ENCODE peak calls at places on chromosome 10, in five cellular contexts. Z, K, G, E and R are unnamed samples.

GRCh38 chr10:62939698-62940097 is 123.5 kb upstream of the EGR2 start:
- DNase-seq in E (no peak), K (no peak), Z (no peak), G (no peak), R (no peak)

GRCh38 chr10:99456207-99456606 is 25.8 kb upstream of the GOT1 start:
- DNase-seq in G (no peak), Z (no peak), K (no peak), E (no peak), R (no peak)

GRCh38 chr10:119253433-119254174 is 46.2 kb downstream of the GRK5 start:
- DNase-seq in K (peak), G (no peak), Z (peak), E (no peak), R (peak)

GRCh38 chr10:52874541-52874940 is 102.0 kb upstream of the MBL2 start:
- DNase-seq in E (no peak), G (no peak), Z (no peak), K (no peak), R (no peak)

GRCh38 chr10:73044378-73045285 is 52.0 kb downstream of the P4HA1 start:
- DNase-seq in K (peak), Z (no peak), G (no peak), E (no peak), R (peak)

GRCh38 chr10:132685121-132685891 is 100.6 kb downstream of the NKX6-2 start:
- DNase-seq in Z (peak), K (no peak), G (peak), E (peak), R (peak)

GRCh38 chr10:14160299-14160698 is 170.4 kb downstream of the FRMD4A start:
- DNase-seq in Z (no peak), G (no peak), K (no peak), E (no peak), R (no peak)

GRCh38 chr10:20181408-20181807 is 365.2 kb downstream of the PLXDC2 start:
- DNase-seq in K (no peak), Z (no peak), G (no peak), E (no peak), R (no peak)

GRCh38 chr10:86364551-86365345 is 1.8 kb downstream of the GRID1 start:
- DNase-seq in G (peak), K (no peak), E (no peak), Z (peak), R (no peak)

GRCh38 chr10:8800426-8800825 is 745.9 kb downstream of the GATA3 start:
- DNase-seq in Z (no peak), E (no peak), K (no peak), G (no peak), R (no peak)

GRCh38 chr10:35387768-35388167 is 51.5 kb downstream of the CCNY start:
- DNase-seq in E (peak), K (peak), Z (no peak), G (no peak), R (no peak)

GRCh38 chr10:75079436-75080083 is 31.9 kb upstream of the SAMD8 start:
- DNase-seq in E (no peak), Z (no peak), G (no peak), K (no peak), R (no peak)

GRCh38 chr10:95841711-95842498 is 65.9 kb upstream of the CC2D2B start:
- DNase-seq in Z (no peak), G (no peak), K (peak), E (peak), R (no peak)

GRCh38 chr10:15879058-15879457 is 18.8 kb upstream of the MINDY3 start:
- DNase-seq in Z (no peak), G (no peak), K (peak), E (no peak), R (no peak)

GRCh38 chr10:283916-284356 is 148.7 kb downstream of the ZMYND11 start:
- DNase-seq in Z (no peak), G (no peak), E (no peak), K (no peak), R (no peak)

GRCh38 chr10:103535595-103535994 is 42.1 kb downstream of the NEURL1 start:
- DNase-seq in E (peak), Z (peak), G (peak), K (no peak), R (no peak)

GRCh38 chr10:15097011-15097812 is at the start of gene RPP38:
- DNase-seq in E (peak), Z (peak), K (peak), G (peak), R (peak)

GRCh38 chr10:131996508-131997365 is 15.0 kb upstream of the BNIP3 start:
- DNase-seq in G (no peak), Z (no peak), E (no peak), K (no peak), R (no peak)

GRCh38 chr10:92751827-92752226 is 62.1 kb downstream of the HHEX start:
- DNase-seq in K (no peak), Z (no peak), G (no peak), E (no peak), R (no peak)

GRCh38 chr10:131846224-131847101 is 54.3 kb upstream of the PPP2R2D start:
- DNase-seq in G (peak), Z (peak), K (no peak), E (no peak), R (no peak)

GRCh38 chr10:132590752-132591121 is 53.1 kb downstream of the INPP5A start:
- DNase-seq in K (no peak), Z (no peak), G (no peak), E (no peak), R (no peak)

GRCh38 chr10:126569513-126570447 is 100.7 kb downstream of the C10orf90 start:
- DNase-seq in K (no peak), G (no peak), E (no peak), Z (no peak), R (peak)

GRCh38 chr10:101619983-101620382 is 31.9 kb downstream of the DPCD start:
- DNase-seq in Z (no peak), E (no peak), K (no peak), G (no peak), R (no peak)

GRCh38 chr10:120580651-120581259 is 123.7 kb downstream of the PLPP4 start:
- DNase-seq in Z (no peak), G (no peak), K (peak), E (no peak), R (no peak)

GRCh38 chr10:126479280-126479679 is 91.0 kb upstream of the ADAM12 start:
- DNase-seq in K (no peak), E (no peak), Z (no peak), G (no peak), R (no peak)

GRCh38 chr10:126137557-126138221 is 241.3 kb downstream of the FANK1 start:
- DNase-seq in E (no peak), G (no peak), K (no peak), Z (no peak), R (no peak)

GRCh38 chr10:38008006-38008405 is 2.5 kb upstream of the ZNF33A start:
- DNase-seq in K (no peak), E (no peak), Z (no peak), G (no peak), R (no peak)

GRCh38 chr10:113103131-113103830 is 153.2 kb downstream of the TCF7L2 start:
- DNase-seq in K (no peak), G (no peak), Z (peak), E (no peak), R (no peak)

GRCh38 chr10:91335147-91335546 is 75.0 kb upstream of the HECTD2 start:
- DNase-seq in Z (no peak), K (no peak), E (no peak), G (no peak), R (no peak)

GRCh38 chr10:119602241-119603095 is 5.7 kb upstream of the TIAL1 start:
- DNase-seq in G (no peak), Z (no peak), E (no peak), K (peak), R (no peak)

GRCh38 chr10:14648936-14649335 is 125.8 kb downstream of the FAM107B start:
- DNase-seq in Z (no peak), G (no peak), E (no peak), K (no peak), R (no peak)

GRCh38 chr10:23293145-23293724 is 51.4 kb downstream of the C10orf67 start:
- DNase-seq in G (no peak), E (no peak), K (peak), Z (no peak), R (no peak)

GRCh38 chr10:11164806-11165590 is 147.3 kb downstream of the CELF2 start:
- DNase-seq in Z (peak), G (no peak), K (peak), E (peak), R (no peak)

GRCh38 chr10:34816067-34817002 is 1.2 kb upstream of the PARD3 start:
- DNase-seq in G (no peak), K (peak), E (no peak), Z (peak), R (no peak)

DNA sequence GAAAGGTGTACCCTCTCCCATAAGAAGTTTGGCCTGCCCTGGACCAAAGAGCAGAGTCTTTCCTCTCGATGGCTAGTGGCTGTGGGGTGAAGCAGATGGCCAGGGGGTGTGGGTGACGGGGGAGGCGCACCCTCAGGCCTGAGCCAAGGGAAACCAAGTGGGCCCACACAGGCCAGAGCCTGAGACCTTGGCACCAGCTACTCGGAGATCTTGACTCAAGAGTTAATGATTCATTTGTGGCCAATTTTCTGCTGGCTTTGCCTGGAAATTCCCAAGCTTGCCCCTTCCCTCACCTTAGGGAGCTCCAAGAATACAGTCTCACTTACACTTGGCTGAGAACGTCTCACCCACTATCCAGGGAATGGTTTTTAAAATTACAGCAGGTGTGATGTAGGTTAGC is 42.7 kb downstream of the ZMIZ1 start:
- DNase-seq in G (no peak), Z (no peak), K (no peak), E (no peak), R (no peak)
- TF ChIP-seq POLR2AphosphoS5 in G (no peak), Z (no peak), K (no peak), E (peak), R (no peak)

GRCh38 chr10:115903845-115904244 is 369.2 kb downstream of the GFRA1 start:
- DNase-seq in K (no peak), Z (no peak), G (no peak), E (no peak), R (no peak)
- H3K4me3 ChIP-seq in K (no peak), Z (no peak), G (no peak), E (no peak), R (no peak)

GRCh38 chr10:44587488-44588140 is 202.7 kb upstream of the CXCL12 start:
- DNase-seq in Z (no peak), K (no peak), E (no peak), G (no peak), R (no peak)
- TF ChIP-seq POLR2AphosphoS5 in Z (no peak), K (no peak), E (no peak), G (no peak), R (no peak)

GRCh38 chr10:117539271-117539876 is 3.2 kb upstream of the EMX2 start:
- DNase-seq in K (no peak), G (no peak), E (no peak), Z (no peak), R (no peak)
- H3K4me3 ChIP-seq in K (no peak), G (no peak), E (no peak), Z (no peak), R (no peak)

GRCh38 chr10:123583639-123584418 is 82.3 kb upstream of the GPR26 start:
- DNase-seq in E (peak), Z (peak), G (peak), K (peak), R (no peak)

GRCh38 chr10:123582084-123582989 is 83.8 kb upstream of the GPR26 start:
- DNase-seq in Z (peak), K (peak), G (peak), E (peak), R (peak)

GRCh38 chr10:123585477-123586445 is 80.4 kb upstream of the GPR26 start:
- DNase-seq in K (no peak), Z (peak), G (no peak), E (no peak), R (no peak)

GRCh38 chr10:123587110-123587509 is 79.0 kb upstream of the GPR26 start:
- DNase-seq in E (no peak), Z (peak), K (no peak), G (no peak), R (no peak)

DNA sequence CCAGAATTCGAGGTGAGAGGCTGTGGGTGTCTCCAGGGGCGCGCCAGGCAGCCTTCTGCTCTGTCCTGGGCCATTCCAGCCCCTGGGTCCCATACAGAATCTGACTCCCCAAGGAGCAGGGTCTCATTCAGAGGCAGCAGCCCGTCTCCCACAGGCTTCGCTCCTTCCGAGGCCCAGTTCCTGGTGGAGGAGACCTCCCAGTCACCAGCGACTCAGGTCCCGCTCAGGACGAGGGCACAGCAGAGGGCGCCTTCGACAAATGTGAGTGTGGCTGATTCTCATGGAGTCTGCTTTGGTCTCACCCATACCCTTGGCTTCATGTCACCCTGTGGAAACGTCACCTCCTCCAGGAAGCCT is 81.8 kb upstream of the GPR26 start:
- DNase-seq in K (no peak), E (no peak), Z (peak), G (no peak), R (no peak)
- TF ChIP-seq POLR2AphosphoS5 in K (no peak), E (no peak), Z (no peak), G (no peak), R (no peak)

GRCh38 chr10:89091501-89091900 is 100.9 kb downstream of the FAS start:
- DNase-seq in G (no peak), E (no peak), K (no peak), Z (no peak), R (no peak)
- H3K4me3 ChIP-seq in G (no peak), E (no peak), K (no peak), Z (no peak), R (no peak)

DNA sequence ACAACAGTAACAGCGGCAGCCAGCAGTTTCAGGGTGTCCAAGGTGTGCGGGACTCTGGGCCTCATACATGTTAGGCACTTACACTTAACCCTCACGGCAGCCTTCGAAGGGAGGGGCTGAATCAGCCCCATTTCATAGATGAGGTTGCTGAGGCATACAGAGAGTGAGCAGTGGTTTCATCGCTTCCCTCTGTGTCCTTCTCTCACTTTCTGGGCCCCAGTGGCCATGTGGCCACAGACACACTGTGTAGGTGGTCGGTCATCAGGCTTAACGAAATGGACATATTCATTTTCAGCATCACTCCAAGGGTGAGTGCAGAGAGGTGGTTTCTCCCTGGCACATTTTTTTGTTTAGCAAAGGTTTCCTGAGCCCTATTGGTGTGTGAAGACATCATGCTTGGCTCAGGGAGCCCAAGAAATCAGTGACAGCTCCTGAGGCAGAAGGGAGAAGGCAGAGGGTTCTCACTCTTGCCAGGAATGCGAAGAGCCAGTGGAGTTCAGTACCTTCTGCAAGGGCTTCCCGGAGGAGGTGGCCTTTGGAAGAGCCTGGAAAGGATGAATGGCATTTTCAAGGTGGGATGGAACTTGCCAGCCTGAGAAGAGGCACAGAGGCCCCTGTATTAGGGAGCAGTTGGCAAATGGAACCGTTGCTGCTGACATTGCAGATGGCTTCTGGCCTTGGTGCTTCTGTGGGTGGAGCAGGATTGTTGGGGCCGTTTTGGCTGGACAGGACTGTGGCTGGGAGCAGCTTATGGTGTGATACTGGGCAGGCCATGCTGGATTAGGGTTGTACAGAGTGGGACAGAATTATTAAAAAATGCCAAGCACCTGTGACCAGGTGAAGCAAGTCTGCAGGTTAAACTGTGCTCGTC is 61.7 kb upstream of the PPIF start:
- DNase-seq in Z (no peak), K (no peak), E (no peak), G (no peak), R (no peak)
- TF ChIP-seq POLR2AphosphoS5 in Z (no peak), K (no peak), E (no peak), G (no peak), R (no peak)

DNA sequence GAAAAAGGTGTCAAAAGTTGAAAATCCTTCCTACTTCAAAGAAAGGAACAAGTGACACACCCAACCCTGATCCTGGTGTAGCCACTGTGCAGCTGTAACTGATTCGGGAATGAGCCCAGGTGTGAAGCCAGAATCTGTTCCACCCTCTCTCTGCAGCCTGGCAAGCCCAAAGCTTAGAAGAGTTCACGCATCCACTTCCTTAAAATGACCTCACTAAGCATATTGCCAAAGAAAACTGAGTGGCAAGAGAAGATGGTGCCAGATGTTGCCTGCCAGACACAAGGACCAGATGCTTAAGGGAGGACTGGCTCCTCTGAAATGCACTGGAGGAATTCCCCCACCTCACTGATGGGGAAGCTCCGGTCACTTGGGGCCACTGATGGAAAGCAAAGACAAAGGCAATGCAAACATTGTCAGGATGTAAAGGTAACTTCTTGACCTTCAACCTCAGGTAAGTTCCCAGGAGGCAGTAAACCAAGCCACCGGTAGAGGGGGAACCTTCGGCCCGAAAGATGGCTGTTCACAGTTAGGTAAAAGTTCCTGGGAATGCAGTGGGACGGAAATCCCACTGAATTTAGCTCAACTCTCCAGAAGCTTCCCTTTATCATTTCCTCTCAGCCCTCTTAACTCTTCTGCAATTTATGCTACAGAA is 554.9 kb downstream of the KCNMA1 start:
- DNase-seq in Z (no peak), E (no peak), G (no peak), K (no peak), R (no peak)
- H3K4me3 ChIP-seq in Z (no peak), E (no peak), G (no peak), K (no peak), R (no peak)

GRCh38 chr10:97549587-97550322 is 22.8 kb upstream of the ANKRD2 start:
- DNase-seq in E (no peak), K (no peak), G (no peak), Z (no peak), R (no peak)
- TF ChIP-seq POLR2AphosphoS5 in E (no peak), K (no peak), G (no peak), Z (no peak), R (no peak)

DNA sequence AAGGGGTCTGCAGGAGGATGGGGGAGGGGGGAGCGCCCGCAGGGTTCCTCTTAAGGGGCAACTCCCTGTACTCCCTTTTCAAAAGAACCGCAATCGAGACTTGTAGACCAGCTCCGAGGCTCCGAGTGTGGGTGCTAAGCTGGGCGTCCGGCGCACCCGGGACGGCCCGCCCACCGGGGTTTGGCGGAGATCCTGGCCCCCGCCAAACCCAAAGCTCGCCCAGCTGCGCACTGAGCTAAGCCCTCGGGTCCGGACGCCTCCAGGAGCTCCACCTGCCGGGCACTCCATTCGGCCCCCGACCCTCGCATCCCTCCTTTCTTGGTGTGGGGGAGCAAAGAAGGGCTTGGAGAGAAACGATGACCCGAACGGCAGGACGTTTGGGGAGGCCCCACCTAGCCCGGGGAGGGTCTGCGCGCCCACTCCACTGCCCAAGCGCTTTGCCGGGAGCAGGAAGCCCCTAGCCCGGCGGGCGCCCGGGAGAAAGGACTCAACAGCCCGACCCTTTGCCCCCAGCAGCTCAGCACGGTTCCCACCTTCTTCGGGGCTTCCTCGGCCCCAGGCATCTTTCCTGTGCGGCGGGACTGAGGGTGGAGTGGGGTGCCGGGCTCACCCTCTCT is 649 bp downstream of the AFAP1L2 start:
- DNase-seq in G (no peak), K (no peak), E (no peak), Z (no peak), R (no peak)
- H3K4me3 ChIP-seq in G (peak), K (peak), E (peak), Z (peak), R (peak)